ENCODE peak calls at places on chromosomes 2 and 18, in eight cellular contexts. B, G, X, P, I, D, W and A are unnamed samples.
A peak's percentile ranks its signal among the peaks of the same experiment; 100 is the strongest.

GRCh38 chr2:54575379-54575888 is 119.3 kb downstream of the SPTBN1 start:
- DNase-seq in B (no peak), G (no peak), X (no peak), P (no peak), I (no peak), D (no peak), W (peak; percentile 60), A (no peak)

GRCh38 chr2:127954857-127955256 is 69.1 kb upstream of the AMMECR1L start:
- DNase-seq in B (no peak), G (no peak), X (no peak), P (no peak), I (no peak), D (no peak), W (no peak), A (no peak)

GRCh38 chr2:224518806-224519580 is 66.2 kb downstream of the CUL3 start:
- DNase-seq in B (no peak), G (no peak), X (no peak), P (no peak), I (no peak), D (no peak), W (peak; percentile 61), A (no peak)

GRCh38 chr2:232950776-232951175 is 62.3 kb downstream of the NGEF start:
- DNase-seq in B (no peak), G (no peak), X (no peak), P (peak; percentile 44), I (no peak), D (no peak), W (no peak), A (no peak)

GRCh38 chr2:7513834-7514233 is 596.6 kb downstream of the RNF144A start:
- DNase-seq in B (no peak), G (no peak), X (no peak), P (no peak), I (no peak), D (no peak), W (no peak), A (no peak)

GRCh38 chr2:225020157-225020864 is 22.0 kb downstream of the DOCK10 start:
- DNase-seq in B (no peak), G (no peak), X (no peak), P (no peak), I (no peak), D (no peak), W (no peak), A (no peak)

GRCh38 chr18:24064701-24065100 is 50.1 kb downstream of the TTC39C start:
- DNase-seq in B (no peak), G (no peak), X (no peak), P (no peak), I (no peak), D (no peak), W (no peak), A (no peak)

GRCh38 chr2:64675860-64676259 is 22.1 kb upstream of the SERTAD2 start:
- DNase-seq in B (no peak), G (peak; percentile 70), X (no peak), P (no peak), I (peak; percentile 49), D (no peak), W (no peak), A (no peak)

GRCh38 chr2:40169430-40169829 is 282.5 kb downstream of the SLC8A1 start:
- DNase-seq in B (peak; percentile 21), G (no peak), X (no peak), P (no peak), I (no peak), D (no peak), W (no peak), A (no peak)